ENCODE peak calls at places on chromosomes 2 and 18, in five cellular contexts. One of them, this sample, is unnamed.
A peak's percentile ranks its signal among the peaks of the same experiment; 100 is the strongest.

GRCh38 chr2:80300346-80300745 is 4.2 kb downstream of the LRRTM1 start:
- DNase-seq in DMS79: no peak
- DNase-seq in naive B cell: no peak
- DNase-seq in pons: no peak
- DNase-seq in T-helper 9 cell: no peak
- DNase-seq in this sample: no peak

GRCh38 chr2:198374375-198375072 is 570.1 kb downstream of the PLCL1 start:
- DNase-seq in naive B cell: no peak
- DNase-seq in T-helper 9 cell: no peak
- DNase-seq in pons: peak; percentile 77
- DNase-seq in DMS79: peak; percentile 0
- DNase-seq in this sample: peak; percentile 6

GRCh38 chr18:44682871-44683221 is 2.2 kb downstream of the SETBP1 start:
- DNase-seq in T-helper 9 cell: no peak
- DNase-seq in naive B cell: no peak
- DNase-seq in DMS79: peak; percentile 52
- DNase-seq in pons: no peak
- DNase-seq in this sample: no peak

GRCh38 chr2:23542390-23542789 is 157.4 kb downstream of the KLHL29 start:
- DNase-seq in DMS79: no peak
- DNase-seq in T-helper 9 cell: no peak
- DNase-seq in naive B cell: no peak
- DNase-seq in pons: no peak
- DNase-seq in this sample: no peak

GRCh38 chr2:8496079-8496478 is 185.8 kb upstream of the ID2 start:
- DNase-seq in naive B cell: no peak
- DNase-seq in DMS79: no peak
- DNase-seq in pons: no peak
- DNase-seq in T-helper 9 cell: no peak
- DNase-seq in this sample: no peak

GRCh38 chr18:70243131-70243530 is 37.6 kb upstream of the RTTN start:
- DNase-seq in naive B cell: no peak
- DNase-seq in pons: no peak
- DNase-seq in T-helper 9 cell: no peak
- DNase-seq in DMS79: no peak
- DNase-seq in this sample: no peak

GRCh38 chr2:233213011-233213410 is 38.5 kb upstream of the ATG16L1 start:
- DNase-seq in naive B cell: no peak
- DNase-seq in DMS79: no peak
- DNase-seq in pons: no peak
- DNase-seq in T-helper 9 cell: no peak
- DNase-seq in this sample: no peak

GRCh38 chr2:58448065-58448507 is 207.0 kb upstream of the FANCL start:
- DNase-seq in naive B cell: peak; percentile 1
- DNase-seq in DMS79: no peak
- DNase-seq in T-helper 9 cell: no peak
- DNase-seq in pons: peak; percentile 98
- DNase-seq in this sample: peak; percentile 8

GRCh38 chr2:191691016-191691725 is 13.2 kb downstream of the NABP1 start:
- DNase-seq in T-helper 9 cell: no peak
- DNase-seq in pons: peak; percentile 85
- DNase-seq in DMS79: peak; percentile 23
- DNase-seq in naive B cell: peak; percentile 60
- DNase-seq in this sample: peak; percentile 47

GRCh38 chr18:55641501-55641900 is 53.5 kb upstream of the TCF4 start:
- DNase-seq in DMS79: no peak
- DNase-seq in T-helper 9 cell: no peak
- DNase-seq in pons: no peak
- DNase-seq in naive B cell: no peak
- DNase-seq in this sample: no peak

GRCh38 chr18:35334821-35335220 is 9.4 kb downstream of the ZNF24 start:
- DNase-seq in pons: no peak
- DNase-seq in DMS79: no peak
- DNase-seq in T-helper 9 cell: no peak
- DNase-seq in naive B cell: no peak
- DNase-seq in this sample: no peak

GRCh38 chr2:30981519-30981918 is 156.7 kb downstream of the GALNT14 start:
- DNase-seq in naive B cell: no peak
- DNase-seq in T-helper 9 cell: no peak
- DNase-seq in pons: no peak
- DNase-seq in DMS79: no peak
- DNase-seq in this sample: no peak